ENCODE peak calls at places on chromosomes 11 and 22, in nine cellular contexts. M is IMR-90, C is gastrocnemius medialis, S is stomach, H is A549, Y is prostate gland, E is uterus, V is esophagus squamous epithelium, W is Peyer's patch. J is an unnamed sample.
A peak's percentile ranks its signal among the peaks of the same experiment; 100 is the strongest.

GRCh38 chr11:8258771-8259170 is 4.9 kb downstream of the LMO1 start:
- DNase-seq in V (no peak), Y (no peak), W (peak; percentile 11), M (peak; percentile 26), C (peak; percentile 58), S (peak; percentile 7), E (no peak), H (no peak), J (peak; percentile 58)

GRCh38 chr11:128464878-128465277 is 122.5 kb downstream of the ETS1 start:
- DNase-seq in M (no peak), W (no peak), Y (no peak), C (no peak), H (no peak), S (no peak), V (no peak), E (no peak), J (no peak)

GRCh38 chr11:15159085-15159484 is 44.4 kb downstream of the INSC start:
- DNase-seq in M (peak; percentile 49), V (no peak), H (peak; percentile 7), E (no peak), W (no peak), S (no peak), Y (no peak), C (no peak), J (no peak)

GRCh38 chr11:116603783-116604323 is 168.9 kb downstream of the BUD13 start:
- DNase-seq in C (no peak), V (no peak), W (no peak), H (no peak), S (no peak), Y (no peak), M (no peak), E (no peak), J (peak; percentile 56)

GRCh38 chr11:35995872-35996271 is 52.0 kb downstream of the LDLRAD3 start:
- DNase-seq in C (no peak), Y (no peak), E (no peak), V (no peak), W (no peak), M (no peak), H (no peak), S (no peak), J (no peak)

GRCh38 chr11:1636291-1636950 is 6.8 kb downstream of the KRTAP5-5 start:
- DNase-seq in M (no peak), S (no peak), C (no peak), V (no peak), H (no peak), W (no peak), E (no peak), Y (no peak), J (peak; percentile 24)

GRCh38 chr11:33861366-33861765 is 30.5 kb downstream of the LMO2 start:
- DNase-seq in C (no peak), W (no peak), V (no peak), E (no peak), Y (no peak), M (no peak), S (no peak), H (no peak), J (no peak)

GRCh38 chr22:50016988-50017700 is 4.6 kb upstream of the IL17REL start:
- DNase-seq in W (no peak), V (no peak), Y (no peak), H (no peak), S (peak; percentile 63), E (no peak), C (no peak), M (no peak), J (no peak)

DNA sequence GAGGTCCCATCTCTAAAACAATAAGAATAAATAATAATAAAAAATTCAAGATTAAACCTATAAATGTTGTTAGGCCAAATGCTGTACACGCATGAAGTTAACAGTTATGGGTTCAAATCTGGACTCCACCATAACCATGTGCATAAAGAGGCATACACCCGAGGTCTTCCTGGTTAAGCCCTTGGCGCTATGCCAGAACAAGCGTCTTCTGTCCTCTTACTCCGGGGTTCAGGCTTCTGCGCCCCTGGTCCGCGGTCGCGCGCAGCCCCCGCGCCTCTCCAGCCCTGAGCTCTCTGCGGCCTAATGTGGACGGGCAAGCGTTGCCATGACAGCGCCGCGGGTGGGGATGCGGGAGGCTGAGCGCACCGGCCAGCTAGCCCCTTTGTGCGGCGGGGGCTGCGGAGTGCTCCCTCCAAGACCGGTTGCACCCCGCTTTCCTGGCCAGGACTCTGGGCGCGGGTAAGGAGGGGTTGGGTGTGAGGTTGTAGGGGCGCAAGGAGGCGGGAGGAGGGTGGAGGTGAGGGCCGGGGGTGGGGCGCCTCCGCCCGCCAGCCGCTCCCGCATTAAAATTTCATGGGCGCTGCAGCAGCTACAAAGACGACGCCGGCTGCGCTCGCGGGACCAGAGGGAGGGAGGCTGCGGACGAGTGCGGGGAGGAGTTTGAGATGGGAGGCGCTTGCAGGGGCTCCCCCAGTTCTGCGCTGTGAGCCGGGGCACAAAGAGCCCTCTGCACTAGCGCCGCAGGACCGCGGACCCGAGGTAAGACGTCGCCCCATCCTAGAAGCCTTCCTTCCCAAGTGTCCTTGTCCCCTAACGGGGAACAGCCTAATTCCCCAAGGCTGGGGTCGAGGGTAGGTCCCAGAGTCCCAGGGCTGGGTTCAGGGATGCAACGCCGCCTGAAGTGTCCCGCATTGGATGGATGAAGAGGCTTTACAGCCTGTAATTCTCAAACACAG is at the start of gene MIAT:
- DNase-seq in H (no peak), E (no peak), V (no peak), W (peak; percentile 84), C (no peak), M (peak; percentile 24), Y (no peak), S (peak; percentile 40), J (no peak)
- TF ChIP-seq POLR2A in H (no peak), E (no peak), V (no peak), W (no peak), C (no peak), M (no peak), Y (no peak), S (no peak), J (no peak)

GRCh38 chr11:31809543-31809856 is 1.6 kb downstream of the PAX6 start:
- DNase-seq in S (no peak), E (no peak), C (no peak), Y (no peak), W (no peak), V (no peak), H (no peak), M (no peak), J (no peak)

GRCh38 chr11:31807791-31808074 is 3.4 kb downstream of the PAX6 start:
- DNase-seq in C (no peak), Y (no peak), E (no peak), V (no peak), S (no peak), H (no peak), M (no peak), W (no peak), J (no peak)

GRCh38 chr11:31809857-31810778 is 1.0 kb downstream of the PAX6 start:
- DNase-seq in H (peak; percentile 44), V (no peak), E (no peak), S (no peak), M (peak; percentile 28), C (no peak), Y (no peak), W (no peak), J (no peak)

GRCh38 chr11:31808268-31808667 is 2.9 kb downstream of the PAX6 start:
- DNase-seq in H (no peak), S (no peak), E (no peak), W (no peak), Y (no peak), M (no peak), V (no peak), C (no peak), J (no peak)

DNA sequence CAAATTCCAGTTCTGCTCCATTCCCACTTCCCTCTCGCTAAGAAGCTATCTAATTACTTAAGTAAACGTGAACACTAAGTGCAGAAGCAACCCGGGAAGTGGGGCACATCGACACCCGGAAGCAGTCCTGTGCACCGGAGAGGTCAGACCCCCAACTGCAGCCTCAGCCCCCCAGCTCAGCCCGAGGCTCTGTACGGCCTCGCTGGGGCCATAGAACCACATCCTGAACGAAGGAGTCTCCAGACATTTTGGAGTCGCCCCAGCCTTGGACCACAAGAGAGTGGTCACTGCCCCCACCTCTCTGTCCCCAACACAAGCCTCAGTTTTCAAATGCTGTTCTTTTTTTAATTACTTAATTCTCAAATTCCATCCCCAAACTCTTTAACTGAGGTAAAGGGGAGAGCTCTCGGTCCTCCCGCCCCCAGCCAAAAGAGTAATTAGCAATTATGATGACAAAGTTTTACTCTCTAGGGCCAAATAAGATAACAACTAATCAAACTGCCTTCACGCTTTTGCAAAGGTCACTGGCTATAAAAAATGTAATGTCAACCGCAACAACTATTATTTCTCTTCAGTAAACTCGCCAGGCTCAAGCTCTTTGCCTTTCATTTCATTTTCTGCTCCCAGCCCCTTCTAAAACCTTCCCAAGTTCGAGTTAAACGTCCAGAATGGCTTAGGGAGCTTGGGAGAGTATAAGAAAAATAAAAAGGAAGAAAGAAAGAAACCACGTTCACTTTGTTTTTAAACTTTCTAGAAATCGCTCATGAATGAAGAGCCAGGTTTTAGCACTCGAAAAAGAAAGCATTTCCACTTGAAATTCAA is 2.2 kb downstream of the PAX6 start:
- DNase-seq in S (no peak), C (no peak), M (no peak), H (no peak), W (no peak), V (no peak), E (no peak), Y (no peak), J (no peak)
- H3K4me1 ChIP-seq in S (peaks cover 72% of the 10 kb centered on the region), C (peaks cover 54% of the 10 kb centered on the region), M (no peaks in the 10 kb centered on the region), H (no peaks in the 10 kb centered on the region), W (no peaks in the 10 kb centered on the region), V (peaks cover 50% of the 10 kb centered on the region), E (no peaks in the 10 kb centered on the region), Y (peaks cover 14% of the 10 kb centered on the region), J (peaks cover 76% of the 10 kb centered on the region)

GRCh38 chr11:9265211-9266131 is at the start of gene DENND5A:
- DNase-seq in Y (peak; percentile 79), S (peak; percentile 82), C (peak; percentile 63), H (peak; percentile 86), M (peak; percentile 83), V (peak; percentile 8), W (peak; percentile 84), E (peak; percentile 88), J (peak; percentile 90)
- TF ChIP-seq POLR2A in Y (peak; percentile 77), S (no peak), C (peak; percentile 78), H (peak; percentile 76), M (peak; percentile 76), V (peak; percentile 69), W (no peak), E (peak; percentile 96), J (no peak)

GRCh38 chr11:83002047-83002446 is 69.7 kb downstream of the RAB30 start:
- DNase-seq in V (no peak), E (no peak), M (no peak), C (no peak), W (no peak), Y (no peak), S (no peak), H (no peak), J (no peak)
- H3K4me1 ChIP-seq in V (peaks cover 11% of the 10 kb centered on the region), E (no peaks in the 10 kb centered on the region), M (peaks cover 2% of the 10 kb centered on the region), C (peaks cover 92% of the 10 kb centered on the region), W (no peaks in the 10 kb centered on the region), Y (no peaks in the 10 kb centered on the region), S (peaks cover 35% of the 10 kb centered on the region), H (peaks cover 7% of the 10 kb centered on the region), J (peaks cover 17% of the 10 kb centered on the region)

J was measured in suprapubic skin.